ENCODE peak calls at places on chromosomes 11 and 22, in five cellular contexts. Y, P, E, C and J are unnamed samples.

GRCh38 chr11:117180661-117181585 is 2.4 kb downstream of the SIDT2 start:
- DNase-seq in P (peak), E (peak), Y (peak), C (peak), J (peak)

GRCh38 chr22:37027556-37027955 is 8.0 kb downstream of the MPST start:
- DNase-seq in E (no peak), Y (no peak), C (no peak), P (no peak), J (no peak)

GRCh38 chr11:126790550-126790981 is 210.0 kb downstream of the KIRREL3 start:
- DNase-seq in C (peak), E (no peak), P (no peak), Y (no peak), J (peak)

GRCh38 chr11:106263527-106263926 is 186.1 kb downstream of the AASDHPPT start:
- DNase-seq in Y (no peak), P (no peak), C (no peak), E (no peak), J (no peak)

GRCh38 chr11:118618115-118618990 is 10.9 kb downstream of the PHLDB1 start:
- DNase-seq in C (no peak), P (no peak), E (no peak), Y (peak), J (peak)

GRCh38 chr22:47200273-47201051 is 438.0 kb downstream of the TBC1D22A start:
- DNase-seq in C (no peak), E (no peak), P (no peak), Y (peak), J (no peak)

GRCh38 chr11:58616594-58616993 is 5.9 kb upstream of the CNTF start:
- DNase-seq in C (peak), P (peak), E (no peak), Y (no peak), J (no peak)

GRCh38 chr11:66852466-66853241 is 4.2 kb upstream of the LRFN4 start:
- DNase-seq in E (no peak), Y (no peak), P (no peak), C (no peak), J (no peak)

GRCh38 chr11:73916435-73916834 is 34.4 kb upstream of the DNAJB13 start:
- DNase-seq in Y (no peak), P (no peak), E (no peak), C (no peak), J (no peak)

GRCh38 chr11:92302766-92303165 is 78.1 kb downstream of the FAT3 start:
- DNase-seq in Y (no peak), E (no peak), C (no peak), P (no peak), J (no peak)

GRCh38 chr22:29093501-29093921 is 20.7 kb downstream of the KREMEN1 start:
- DNase-seq in C (no peak), P (no peak), E (no peak), Y (no peak), J (no peak)

GRCh38 chr11:84117394-84117793 is 831.2 kb upstream of the CCDC90B start:
- DNase-seq in Y (no peak), C (no peak), P (no peak), E (no peak), J (no peak)

GRCh38 chr11:11514246-11514645 is 107.6 kb downstream of the GALNT18 start:
- DNase-seq in Y (no peak), E (no peak), P (no peak), C (no peak), J (no peak)

GRCh38 chr22:44130076-44130711 is 50.5 kb upstream of the PARVG start:
- DNase-seq in P (no peak), E (no peak), C (no peak), Y (no peak), J (no peak)

GRCh38 chr11:2593393-2593950 is 106.3 kb downstream of the KCNQ1OT1 start:
- DNase-seq in Y (no peak), C (no peak), E (peak), P (no peak), J (no peak)

GRCh38 chr11:12556155-12556554 is 118.1 kb upstream of the TEAD1 start:
- DNase-seq in E (no peak), Y (no peak), C (peak), P (no peak), J (no peak)

GRCh38 chr11:113796663-113797259 is 17.2 kb downstream of the CLDN25 start:
- DNase-seq in P (no peak), Y (peak), E (no peak), C (peak), J (no peak)

GRCh38 chr11:13208921-13209320 is 68.7 kb upstream of the BMAL1 start:
- DNase-seq in P (no peak), C (no peak), Y (no peak), E (no peak), J (no peak)

GRCh38 chr11:15800121-15800800 is 556.1 kb downstream of the SOX6 start:
- DNase-seq in C (no peak), E (no peak), P (peak), Y (peak), J (peak)

GRCh38 chr22:39148727-39149535 is 3.5 kb downstream of the CBX7 start:
- DNase-seq in P (no peak), C (no peak), Y (peak), E (peak), J (peak)

GRCh38 chr22:50526849-50527801 is 1.7 kb upstream of the SCO2 start:
- DNase-seq in P (no peak), E (no peak), Y (peak), C (peak), J (no peak)

GRCh38 chr11:68643576-68643975 is 40.8 kb upstream of the GAL start:
- DNase-seq in Y (no peak), C (peak), E (no peak), P (no peak), J (no peak)

GRCh38 chr22:49764151-49764581 is 63.5 kb downstream of the BRD1 start:
- DNase-seq in Y (peak), P (no peak), E (no peak), C (no peak), J (no peak)

GRCh38 chr11:72799441-72799840 is 5.6 kb upstream of the STARD10 start:
- DNase-seq in P (no peak), Y (no peak), E (no peak), C (no peak), J (no peak)

GRCh38 chr11:44607324-44607962 is 42.0 kb downstream of the CD82 start:
- DNase-seq in C (no peak), Y (no peak), E (no peak), P (no peak), J (no peak)

GRCh38 chr11:46456676-46457432 is 65.3 kb upstream of the CHRM4 start:
- DNase-seq in C (no peak), P (no peak), E (no peak), Y (no peak), J (no peak)

GRCh38 chr11:12235945-12236743 is 125.8 kb downstream of the MICAL2 start:
- DNase-seq in P (no peak), C (peak), E (peak), Y (peak), J (no peak)

GRCh38 chr22:18110194-18110943 is at the start of gene TUBA8:
- DNase-seq in E (no peak), P (peak), C (no peak), Y (peak), J (no peak)

GRCh38 chr11:129864811-129865210 is 30.6 kb downstream of the NFRKB start:
- DNase-seq in C (no peak), E (no peak), P (no peak), Y (no peak), J (no peak)

GRCh38 chr22:33756508-33756949 is 163.7 kb downstream of the LARGE1 start:
- DNase-seq in P (no peak), Y (no peak), E (no peak), C (no peak), J (no peak)
- H3K27ac ChIP-seq in P (no peak), Y (no peak), E (no peak), C (no peak), J (no peak)

DNA sequence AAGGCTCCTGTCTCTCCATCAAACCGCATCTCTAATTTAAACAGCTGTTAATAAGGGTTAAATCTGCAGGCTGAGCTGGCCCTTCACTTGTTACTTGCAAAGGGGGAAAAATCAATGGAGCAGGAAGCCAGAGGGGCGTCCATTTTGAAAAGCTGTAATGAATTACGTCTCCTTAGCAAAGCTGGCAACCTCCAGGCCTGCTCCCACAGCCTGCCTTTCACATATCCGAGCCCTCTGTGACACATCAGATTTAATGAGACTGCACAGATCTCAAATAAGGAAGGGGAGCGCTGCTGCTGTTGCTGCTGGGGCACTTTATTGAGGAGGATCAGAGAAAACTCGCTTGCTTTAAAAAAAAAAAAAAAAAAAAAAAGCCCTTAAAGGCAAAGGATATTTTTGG is 320.8 kb downstream of the BLID start:
- DNase-seq in P (no peak), C (no peak), E (no peak), Y (no peak), J (no peak)
- H3K27ac ChIP-seq in P (no peak), C (no peak), E (no peak), Y (no peak), J (peak)

GRCh38 chr11:64233913-64234839 is at the start of gene VEGFB:
- DNase-seq in P (peak), C (peak), E (peak), Y (peak), J (peak)
- H3K27ac ChIP-seq in P (peak), C (peak), E (peak), Y (peak), J (peak)

GRCh38 chr22:46098525-46099475 is 51.5 kb upstream of the PPARA start:
- DNase-seq in P (no peak), Y (no peak), E (no peak), C (no peak), J (no peak)

GRCh38 chr22:46099740-46100139 is 50.6 kb upstream of the PPARA start:
- DNase-seq in Y (no peak), C (no peak), P (no peak), E (no peak), J (no peak)

GRCh38 chr22:46096706-46097230 is 53.6 kb upstream of the PPARA start:
- DNase-seq in C (no peak), E (no peak), Y (no peak), P (no peak), J (no peak)

GRCh38 chr22:46096051-46096450 is 54.3 kb upstream of the PPARA start:
- DNase-seq in E (no peak), Y (no peak), P (no peak), C (no peak), J (no peak)

GRCh38 chr22:46097268-46097900 is 52.9 kb upstream of the PPARA start:
- DNase-seq in C (no peak), Y (no peak), E (no peak), P (no peak), J (no peak)
- H3K27ac ChIP-seq in C (peak), Y (peak), E (no peak), P (peak), J (peak)

DNA sequence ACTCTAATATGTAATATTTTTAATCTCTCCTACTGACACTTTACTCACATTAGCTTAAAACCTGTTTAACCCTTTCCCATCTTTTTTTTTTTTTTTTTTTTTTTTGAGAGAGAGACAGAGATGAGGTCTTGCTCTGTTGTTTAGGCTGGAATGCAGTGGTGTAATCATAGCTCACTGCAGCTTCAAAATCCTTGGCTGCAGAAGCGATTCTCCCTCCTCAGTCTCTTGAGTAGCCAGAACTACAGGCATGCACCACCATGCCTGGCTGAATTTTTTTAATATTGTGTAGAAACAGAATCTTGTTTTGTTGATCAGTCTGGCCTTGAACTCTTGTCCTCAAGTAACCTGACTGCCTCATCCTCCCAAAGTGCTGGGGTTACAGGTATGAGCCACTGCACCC is 37.3 kb downstream of the PAMR1 start:
- DNase-seq in E (no peak), Y (no peak), C (no peak), P (no peak), J (no peak)
- H3K27ac ChIP-seq in E (no peak), Y (no peak), C (no peak), P (no peak), J (no peak)

DNA sequence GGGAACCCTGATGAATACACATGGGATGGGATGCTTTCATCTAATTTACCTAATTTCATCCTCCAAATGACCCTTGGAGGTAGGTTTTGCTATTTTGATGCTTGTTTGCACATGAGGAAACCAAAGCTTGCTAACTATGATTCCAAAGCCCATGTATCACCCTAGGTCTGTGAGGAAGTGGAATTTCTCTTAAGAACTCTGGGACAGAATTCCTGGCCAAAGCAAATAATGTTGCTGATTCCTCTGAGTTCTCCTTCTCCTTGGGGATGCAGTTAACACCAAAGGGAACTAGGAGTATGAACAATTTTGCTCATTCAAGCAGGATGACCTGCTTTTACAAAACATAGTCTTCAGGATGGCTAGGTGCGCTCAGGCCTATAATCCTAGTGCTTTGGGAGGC is 80.0 kb downstream of the KCNC1 start:
- DNase-seq in C (no peak), Y (no peak), E (no peak), P (no peak), J (no peak)
- H3K27ac ChIP-seq in C (no peak), Y (no peak), E (no peak), P (no peak), J (no peak)

GRCh38 chr22:41401781-41402648 is 20.3 kb downstream of the TEF start:
- DNase-seq in C (peak), Y (peak), E (no peak), P (no peak), J (peak)

GRCh38 chr22:41405588-41405987 is 23.8 kb downstream of the TEF start:
- DNase-seq in P (no peak), E (no peak), C (no peak), Y (no peak), J (no peak)

GRCh38 chr22:41407433-41407832 is 25.7 kb downstream of the TEF start:
- DNase-seq in E (no peak), Y (no peak), C (no peak), P (no peak), J (no peak)

GRCh38 chr22:41398921-41399320 is 17.2 kb downstream of the TEF start:
- DNase-seq in C (no peak), P (no peak), Y (no peak), E (no peak), J (no peak)

DNA sequence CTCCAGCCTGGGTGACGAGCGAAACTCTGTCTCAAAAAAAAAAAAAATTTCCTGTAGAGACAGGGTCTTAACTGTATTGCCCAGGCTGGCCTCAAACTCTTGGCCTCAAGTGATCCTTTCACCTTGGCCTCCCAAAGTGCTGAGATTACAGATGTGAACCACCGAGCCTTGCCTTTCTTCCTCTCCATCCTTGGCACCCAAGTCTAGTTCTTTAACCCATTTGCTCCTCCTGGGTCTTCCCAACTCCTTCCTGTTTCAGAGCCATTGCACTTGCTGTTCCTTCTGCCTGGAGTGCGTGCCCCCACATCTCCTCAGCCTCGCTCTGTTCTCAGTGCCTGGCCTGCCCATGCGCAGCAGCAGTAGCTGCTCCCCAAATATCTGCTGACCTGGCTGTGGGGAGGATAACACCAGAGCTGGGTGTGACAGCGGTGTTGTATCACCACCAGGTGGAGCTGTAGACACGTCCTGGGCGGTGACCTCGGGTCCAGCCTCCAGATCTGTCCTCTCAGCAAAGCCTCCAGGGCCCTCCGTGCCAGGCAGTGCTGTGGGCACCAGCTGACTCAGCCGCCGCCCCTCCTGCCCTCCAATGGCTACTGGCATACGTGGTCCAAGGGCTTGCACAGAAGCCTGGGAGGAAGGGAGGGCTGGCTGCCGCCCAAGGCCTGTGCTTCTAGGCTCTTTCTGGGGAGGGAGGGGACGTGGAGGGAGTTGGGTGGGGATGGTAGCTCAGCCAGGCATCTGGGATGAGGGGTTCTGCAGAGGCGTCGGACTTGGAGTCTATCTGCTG is 22.0 kb downstream of the TEF start:
- DNase-seq in C (peak), P (peak), Y (peak), E (peak), J (peak)
- H3K27ac ChIP-seq in C (peak), P (peak), Y (peak), E (no peak), J (peak)

DNA sequence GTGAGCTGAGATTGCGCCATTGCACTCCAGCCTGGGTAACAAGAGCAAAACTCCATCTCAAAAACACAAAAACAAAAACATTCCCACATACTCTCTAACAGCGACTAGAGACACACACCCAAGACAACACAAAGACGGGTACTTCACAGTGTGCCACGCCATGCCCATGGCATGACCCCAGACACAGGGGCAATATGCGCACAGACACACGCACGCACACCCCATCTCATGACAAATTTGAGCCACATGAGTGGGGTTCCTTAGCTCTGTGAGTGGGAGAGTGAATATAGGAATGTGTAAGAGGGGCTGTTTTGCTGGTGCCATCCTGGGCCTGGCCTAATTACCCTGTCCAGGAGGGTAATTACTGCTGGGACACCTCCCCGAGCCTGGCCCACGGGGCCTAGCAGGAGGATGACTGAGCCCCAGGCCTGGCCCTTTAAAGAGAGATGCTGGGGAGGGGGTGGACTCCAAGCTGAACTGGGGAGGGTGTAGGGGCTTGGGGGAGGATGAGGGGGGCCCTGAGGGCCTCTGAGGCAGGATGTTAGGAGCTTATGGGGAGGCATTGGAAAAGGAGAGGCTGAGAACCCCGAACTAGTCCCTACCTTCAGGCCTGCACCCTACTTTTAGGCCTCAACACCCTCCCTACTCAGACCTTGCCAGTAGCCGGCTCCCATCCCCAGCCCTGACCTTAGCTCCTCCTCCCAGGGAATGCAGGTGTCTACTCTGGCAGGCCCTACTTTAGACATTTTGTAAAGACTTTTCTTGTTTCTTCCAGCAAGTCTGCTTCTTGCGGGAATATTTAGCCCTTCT is 1.5 kb downstream of the LTBP3 start:
- DNase-seq in Y (no peak), C (peak), P (no peak), E (no peak), J (no peak)
- H3K27ac ChIP-seq in Y (peak), C (peak), P (peak), E (peak), J (peak)